ENCODE peak calls at places on chromosomes 16 and 17, in eight cellular contexts. S is activated CD8-positive, alpha-beta memory T cell treated with anti-CD3 and anti-CD28 coated beads, Interleukin-2, amount 10 ng/mL, durations not matched to agents 7 days and 5 days; N is omental fat pad; H is left cardiac atrium; P is upper lobe of left lung; Y is activated CD8-positive, alpha-beta T cell treated with anti-CD3 and anti-CD28 coated beads for 36 hours; A is stimulated activated naive CD8-positive, alpha-beta T cell treated with anti-CD3 and anti-CD28 coated beads, Interleukin-15, Interleukin-2, amounts not matched to agents 100 U/mL and 50 U/mL, for 24 hours; T is left lung. L is an unnamed sample.

GRCh38 chr16:53219795-53220194 is 165.0 kb downstream of the CHD9 start:
- ATAC-seq in N (peak; percentile 37), P (no peak), H (peak; percentile 67), Y (no peak), T (peak; percentile 86), S (no peak), A (no peak), L (no peak)

GRCh38 chr17:80303824-80304223 is 43.2 kb downstream of the RNF213 start:
- ATAC-seq in T (no peak), A (no peak), P (no peak), S (no peak), H (no peak), N (no peak), Y (no peak), L (no peak)

GRCh38 chr16:69720822-69721430 is 5.4 kb downstream of the NQO1 start:
- ATAC-seq in A (no peak), T (no peak), S (no peak), Y (no peak), P (no peak), N (no peak), H (no peak), L (no peak)

GRCh38 chr17:73089918-73090317 is 2.6 kb downstream of the SLC39A11 start:
- ATAC-seq in H (no peak), Y (no peak), T (no peak), S (no peak), A (no peak), P (no peak), N (no peak), L (no peak)

GRCh38 chr17:55434721-55435120 is 13.1 kb upstream of the MMD start:
- ATAC-seq in S (peak; percentile 42), H (no peak), Y (peak; percentile 88), N (no peak), A (peak; percentile 88), T (no peak), P (no peak), L (peak; percentile 80)

GRCh38 chr16:11248133-11248532 is 7.9 kb downstream of the SOCS1 start:
- ATAC-seq in S (no peak), A (no peak), T (no peak), H (no peak), N (no peak), Y (no peak), P (no peak), L (peak; percentile 8)

GRCh38 chr17:80126449-80126715 is 20.5 kb downstream of the EIF4A3 start:
- ATAC-seq in A (no peak), H (no peak), T (no peak), S (no peak), N (no peak), Y (no peak), P (no peak), L (no peak)

GRCh38 chr17:30217746-30218245 is 17.7 kb downstream of the SLC6A4 start:
- ATAC-seq in N (no peak), Y (no peak), S (no peak), T (no peak), P (no peak), A (no peak), H (no peak), L (no peak)

GRCh38 chr16:31344712-31345111 is 10.3 kb upstream of the ITGAX start:
- ATAC-seq in S (peak; percentile 78), N (no peak), Y (no peak), T (no peak), P (no peak), H (no peak), A (peak; percentile 46), L (peak; percentile 70)